ENCODE peak calls at places on chromosome X, in four cellular contexts. L, F, I and E are unnamed samples.

GRCh38 chrX:68186552-68187262 is 246.6 kb downstream of the OPHN1 start:
- DNase-seq in F (no peak), I (peak), L (no peak), E (no peak)

GRCh38 chrX:101986571-101986970 is 54.7 kb upstream of the ZMAT1 start:
- DNase-seq in F (no peak), L (no peak), I (no peak), E (no peak)

GRCh38 chrX:115894087-115894486 is 276.5 kb upstream of the AGTR2 start:
- DNase-seq in L (no peak), I (no peak), F (peak), E (peak)

GRCh38 chrX:848366-848765 is 217.8 kb downstream of the SHOX start:
- DNase-seq in L (no peak), F (no peak), I (no peak), E (no peak)

GRCh38 chrX:150977411-150978162 is 5.5 kb upstream of the HMGB3 start:
- DNase-seq in I (no peak), L (no peak), F (no peak), E (no peak)

GRCh38 chrX:112945796-112946195 is 105.2 kb upstream of the AMOT start:
- DNase-seq in F (no peak), I (no peak), L (no peak), E (no peak)

GRCh38 chrX:53813663-53814440 is 127.3 kb upstream of the HUWE1 start:
- DNase-seq in I (no peak), L (no peak), F (no peak), E (no peak)

GRCh38 chrX:148885203-148885602 is 384.8 kb downstream of the AFF2 start:
- DNase-seq in L (no peak), I (no peak), F (no peak), E (no peak)

GRCh38 chrX:153592966-153593688 is 5.8 kb downstream of the CCNQ start:
- DNase-seq in F (no peak), L (no peak), I (no peak), E (no peak)

GRCh38 chrX:129833153-129834004 is 10.3 kb downstream of the ZDHHC9 start:
- DNase-seq in F (no peak), L (no peak), I (peak), E (peak)

GRCh38 chrX:120726294-120726693 is 96.4 kb upstream of the C1GALT1C1 start:
- DNase-seq in L (no peak), I (no peak), F (no peak), E (no peak)

GRCh38 chrX:134406230-134406794 is 53.7 kb upstream of the HPRT1 start:
- DNase-seq in L (no peak), I (no peak), F (no peak), E (no peak)

GRCh38 chrX:86002076-86002896 is 45.1 kb downstream of the CHM start:
- DNase-seq in I (peak), F (no peak), L (no peak), E (peak)

GRCh38 chrX:118207831-118208453 is 91.3 kb upstream of the KLHL13 start:
- DNase-seq in F (no peak), L (no peak), I (no peak), E (no peak)